ENCODE peak calls at places on chromosomes 7 and 10, in six cellular contexts. One of them, this sample, is unnamed.

GRCh38 chr10:101221479-101222246 is 7.6 kb downstream of the LBX1 start:
- DNase-seq in GM12878: no peak
- DNase-seq in fibroblast of lung: no peak
- DNase-seq in nephron progenitor cell: no peak
- DNase-seq in bronchial epithelial cell: peak
- DNase-seq in ovary: no peak
- DNase-seq in this sample: no peak

GRCh38 chr7:114085592-114086490 is 167.0 kb upstream of the PPP1R3A start:
- DNase-seq in nephron progenitor cell: peak
- DNase-seq in ovary: peak
- DNase-seq in fibroblast of lung: peak
- DNase-seq in bronchial epithelial cell: peak
- DNase-seq in GM12878: no peak
- DNase-seq in this sample: peak

GRCh38 chr7:116632349-116632748 is 39.6 kb upstream of the MET start:
- DNase-seq in nephron progenitor cell: no peak
- DNase-seq in bronchial epithelial cell: no peak
- DNase-seq in GM12878: no peak
- DNase-seq in ovary: no peak
- DNase-seq in fibroblast of lung: peak
- DNase-seq in this sample: no peak

GRCh38 chr10:78931333-78932083 is 137.3 kb upstream of the ZMIZ1 start:
- DNase-seq in ovary: peak
- DNase-seq in nephron progenitor cell: no peak
- DNase-seq in GM12878: no peak
- DNase-seq in bronchial epithelial cell: no peak
- DNase-seq in fibroblast of lung: peak
- DNase-seq in this sample: peak

GRCh38 chr7:129778770-129779601 is 167.5 kb downstream of the NRF1 start:
- DNase-seq in fibroblast of lung: no peak
- DNase-seq in GM12878: no peak
- DNase-seq in bronchial epithelial cell: no peak
- DNase-seq in ovary: no peak
- DNase-seq in nephron progenitor cell: peak
- DNase-seq in this sample: no peak

GRCh38 chr7:6392712-6393666 is 54.8 kb downstream of the DAGLB start:
- DNase-seq in fibroblast of lung: peak
- DNase-seq in GM12878: peak
- DNase-seq in ovary: peak
- DNase-seq in nephron progenitor cell: no peak
- DNase-seq in bronchial epithelial cell: peak
- DNase-seq in this sample: no peak

GRCh38 chr7:122887198-122887597 is 938 bp upstream of the CADPS2 start:
- DNase-seq in fibroblast of lung: peak
- DNase-seq in nephron progenitor cell: peak
- DNase-seq in ovary: peak
- DNase-seq in GM12878: no peak
- DNase-seq in bronchial epithelial cell: peak
- DNase-seq in this sample: no peak

GRCh38 chr10:132097609-132098377 is 32.0 kb downstream of the JAKMIP3 start:
- DNase-seq in fibroblast of lung: no peak
- DNase-seq in ovary: no peak
- DNase-seq in nephron progenitor cell: no peak
- DNase-seq in bronchial epithelial cell: no peak
- DNase-seq in GM12878: no peak
- DNase-seq in this sample: no peak

GRCh38 chr7:115844857-115845256 is 185.7 kb downstream of the TFEC start:
- DNase-seq in ovary: no peak
- DNase-seq in bronchial epithelial cell: peak
- DNase-seq in GM12878: no peak
- DNase-seq in fibroblast of lung: peak
- DNase-seq in nephron progenitor cell: no peak
- DNase-seq in this sample: no peak

GRCh38 chr7:93262535-93262934 is 30.4 kb downstream of the VPS50 start:
- DNase-seq in fibroblast of lung: no peak
- DNase-seq in nephron progenitor cell: no peak
- DNase-seq in ovary: no peak
- DNase-seq in GM12878: no peak
- DNase-seq in bronchial epithelial cell: no peak
- DNase-seq in this sample: no peak

GRCh38 chr7:141654551-141654950 is 47.4 kb downstream of the DENND11 start:
- DNase-seq in fibroblast of lung: peak
- DNase-seq in ovary: no peak
- DNase-seq in nephron progenitor cell: peak
- DNase-seq in bronchial epithelial cell: peak
- DNase-seq in GM12878: peak
- DNase-seq in this sample: no peak

GRCh38 chr7:19117870-19118608 is 603 bp upstream of the TWIST1 start:
- DNase-seq in nephron progenitor cell: peak
- DNase-seq in GM12878: no peak
- DNase-seq in bronchial epithelial cell: no peak
- DNase-seq in fibroblast of lung: no peak
- DNase-seq in ovary: no peak
- DNase-seq in this sample: no peak

GRCh38 chr7:363626-364025 is 73.7 kb downstream of the FOXL3 start:
- DNase-seq in ovary: no peak
- DNase-seq in bronchial epithelial cell: no peak
- DNase-seq in nephron progenitor cell: peak
- DNase-seq in fibroblast of lung: no peak
- DNase-seq in GM12878: no peak
- DNase-seq in this sample: no peak

GRCh38 chr10:12828736-12829135 is 172.8 kb downstream of the CCDC3 start:
- DNase-seq in bronchial epithelial cell: no peak
- DNase-seq in nephron progenitor cell: no peak
- DNase-seq in ovary: no peak
- DNase-seq in GM12878: no peak
- DNase-seq in fibroblast of lung: no peak
- DNase-seq in this sample: no peak

GRCh38 chr7:3416453-3416852 is 115.4 kb downstream of the SDK1 start:
- DNase-seq in fibroblast of lung: no peak
- DNase-seq in ovary: no peak
- DNase-seq in bronchial epithelial cell: no peak
- DNase-seq in GM12878: no peak
- DNase-seq in nephron progenitor cell: no peak
- DNase-seq in this sample: no peak

GRCh38 chr7:123096976-123097375 is 101.5 kb upstream of the TAS2R16 start:
- DNase-seq in ovary: no peak
- DNase-seq in bronchial epithelial cell: no peak
- DNase-seq in nephron progenitor cell: no peak
- DNase-seq in GM12878: no peak
- DNase-seq in fibroblast of lung: no peak
- DNase-seq in this sample: no peak

GRCh38 chr7:23373151-23374004 is 74.2 kb downstream of the MALSU1 start:
- DNase-seq in bronchial epithelial cell: peak
- DNase-seq in ovary: no peak
- DNase-seq in GM12878: peak
- DNase-seq in nephron progenitor cell: peak
- DNase-seq in fibroblast of lung: peak
- DNase-seq in this sample: no peak

GRCh38 chr10:110388682-110389052 is 83.9 kb upstream of the SMNDC1 start:
- DNase-seq in fibroblast of lung: no peak
- DNase-seq in ovary: no peak
- DNase-seq in bronchial epithelial cell: no peak
- DNase-seq in nephron progenitor cell: no peak
- DNase-seq in GM12878: no peak
- DNase-seq in this sample: no peak

GRCh38 chr10:76968483-76968882 is 669.1 kb downstream of the KCNMA1 start:
- DNase-seq in ovary: no peak
- DNase-seq in GM12878: no peak
- DNase-seq in nephron progenitor cell: no peak
- DNase-seq in fibroblast of lung: no peak
- DNase-seq in bronchial epithelial cell: no peak
- DNase-seq in this sample: no peak

GRCh38 chr10:129151281-129151680 is 315.8 kb upstream of the MGMT start:
- DNase-seq in ovary: no peak
- DNase-seq in GM12878: no peak
- DNase-seq in bronchial epithelial cell: no peak
- DNase-seq in nephron progenitor cell: no peak
- DNase-seq in fibroblast of lung: no peak
- DNase-seq in this sample: no peak

GRCh38 chr7:113561446-113561845 is 357.4 kb downstream of the PPP1R3A start:
- DNase-seq in GM12878: no peak
- DNase-seq in bronchial epithelial cell: peak
- DNase-seq in fibroblast of lung: peak
- DNase-seq in ovary: no peak
- DNase-seq in nephron progenitor cell: no peak
- DNase-seq in this sample: no peak

DNA sequence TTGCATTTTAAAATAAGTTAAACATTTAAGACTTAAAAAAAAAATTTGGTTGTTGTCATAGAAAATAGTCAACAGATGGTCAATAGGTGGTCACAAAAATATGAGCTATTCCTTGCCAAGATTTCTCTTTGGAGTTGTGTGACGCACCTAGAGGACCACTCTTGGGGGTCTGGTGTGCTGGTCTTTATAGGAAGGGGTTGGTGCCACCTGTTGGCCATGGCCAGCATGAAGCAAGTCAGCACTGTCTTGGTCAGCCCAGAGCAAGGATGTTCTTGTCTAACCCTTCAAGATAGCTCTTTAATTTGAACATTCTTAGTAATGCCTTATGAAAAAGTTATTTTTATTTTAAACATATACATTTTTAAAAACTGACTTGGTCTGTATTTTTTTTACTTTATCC is 267.9 kb upstream of the CNTNAP2 start:
- DNase-seq in GM12878: no peak
- DNase-seq in bronchial epithelial cell: no peak
- DNase-seq in ovary: no peak
- DNase-seq in fibroblast of lung: no peak
- DNase-seq in nephron progenitor cell: peak
- DNase-seq in this sample: no peak
- TF ChIP-seq CTCF in GM12878: no peak
- TF ChIP-seq CTCF in bronchial epithelial cell: no peak
- TF ChIP-seq CTCF in ovary: no peak
- TF ChIP-seq CTCF in fibroblast of lung: no peak
- TF ChIP-seq CTCF in nephron progenitor cell: peak
- TF ChIP-seq CTCF in this sample: peak

GRCh38 chr7:155762639-155763038 is 49.6 kb downstream of the SHH start:
- DNase-seq in bronchial epithelial cell: no peak
- DNase-seq in GM12878: no peak
- DNase-seq in ovary: no peak
- DNase-seq in fibroblast of lung: no peak
- DNase-seq in nephron progenitor cell: no peak
- DNase-seq in this sample: no peak

GRCh38 chr7:155763122-155763521 is 49.1 kb downstream of the SHH start:
- DNase-seq in ovary: no peak
- DNase-seq in GM12878: no peak
- DNase-seq in bronchial epithelial cell: no peak
- DNase-seq in nephron progenitor cell: no peak
- DNase-seq in fibroblast of lung: no peak
- DNase-seq in this sample: no peak

GRCh38 chr7:155761162-155761561 is 51.1 kb downstream of the SHH start:
- DNase-seq in nephron progenitor cell: no peak
- DNase-seq in GM12878: no peak
- DNase-seq in ovary: no peak
- DNase-seq in fibroblast of lung: no peak
- DNase-seq in bronchial epithelial cell: no peak
- DNase-seq in this sample: no peak

GRCh38 chr7:155758348-155758747 is 53.9 kb downstream of the SHH start:
- DNase-seq in fibroblast of lung: no peak
- DNase-seq in bronchial epithelial cell: no peak
- DNase-seq in nephron progenitor cell: no peak
- DNase-seq in GM12878: no peak
- DNase-seq in ovary: no peak
- DNase-seq in this sample: no peak

DNA sequence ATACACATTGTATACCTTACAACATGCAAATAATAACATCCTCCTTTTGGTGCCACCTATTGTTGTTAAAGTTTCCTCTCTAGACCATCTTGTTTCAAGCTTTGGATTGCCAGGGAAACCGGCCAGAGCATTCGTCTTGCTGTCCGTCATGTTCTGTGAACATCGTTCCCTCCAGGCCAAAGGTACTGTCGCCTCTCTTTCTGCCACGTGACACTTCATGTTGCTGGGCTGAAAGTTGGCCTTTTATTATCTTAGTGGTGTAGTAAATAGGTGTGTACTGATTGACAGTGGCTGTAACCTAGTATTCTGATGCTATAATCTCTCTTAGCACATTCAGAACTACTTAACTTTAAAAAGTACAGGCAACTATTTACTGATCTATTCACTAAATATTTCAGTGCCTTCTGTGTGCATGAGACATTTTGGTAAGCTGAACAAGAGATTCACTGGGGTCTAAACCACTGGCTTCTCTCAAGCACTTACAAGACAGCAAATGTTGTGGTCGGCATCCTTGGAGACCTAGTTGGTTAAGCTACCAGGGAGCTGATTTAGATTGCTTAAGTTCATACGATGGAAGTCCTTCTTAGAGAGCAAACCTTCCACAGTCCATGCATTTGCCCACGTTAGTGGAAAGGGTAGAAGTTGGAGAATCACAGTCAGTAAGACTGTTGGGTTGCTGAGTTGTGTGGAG is 52.4 kb downstream of the SHH start:
- DNase-seq in ovary: no peak
- DNase-seq in GM12878: no peak
- DNase-seq in bronchial epithelial cell: no peak
- DNase-seq in fibroblast of lung: no peak
- DNase-seq in nephron progenitor cell: no peak
- DNase-seq in this sample: no peak
- TF ChIP-seq CTCF in ovary: no peak
- TF ChIP-seq CTCF in GM12878: no peak
- TF ChIP-seq CTCF in bronchial epithelial cell: no peak
- TF ChIP-seq CTCF in fibroblast of lung: no peak
- TF ChIP-seq CTCF in nephron progenitor cell: no peak
- TF ChIP-seq CTCF in this sample: no peak

DNA sequence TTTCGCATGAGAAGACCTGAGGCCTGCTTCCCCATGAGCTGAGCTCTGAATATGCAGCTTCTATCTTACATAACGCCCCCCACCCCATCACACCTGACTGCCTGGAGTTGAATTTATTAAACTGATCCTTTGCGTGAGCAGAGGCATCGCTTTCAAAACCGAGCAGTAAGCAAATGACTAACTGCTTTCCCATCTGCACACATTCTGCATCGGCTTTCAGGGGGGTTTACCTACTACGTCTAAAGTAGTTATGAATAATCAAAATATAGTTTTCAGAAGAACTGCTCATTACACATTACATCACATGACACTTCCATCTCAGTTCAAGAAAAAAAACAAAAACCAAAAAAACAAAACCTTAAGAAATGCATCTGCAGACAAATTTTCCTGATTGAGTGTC is 54.7 kb upstream of the EGR2 start:
- DNase-seq in ovary: no peak
- DNase-seq in fibroblast of lung: no peak
- DNase-seq in GM12878: no peak
- DNase-seq in bronchial epithelial cell: no peak
- DNase-seq in nephron progenitor cell: no peak
- DNase-seq in this sample: no peak
- TF ChIP-seq CTCF in ovary: no peak
- TF ChIP-seq CTCF in fibroblast of lung: no peak
- TF ChIP-seq CTCF in GM12878: no peak
- TF ChIP-seq CTCF in bronchial epithelial cell: no peak
- TF ChIP-seq CTCF in nephron progenitor cell: no peak
- TF ChIP-seq CTCF in this sample: no peak

DNA sequence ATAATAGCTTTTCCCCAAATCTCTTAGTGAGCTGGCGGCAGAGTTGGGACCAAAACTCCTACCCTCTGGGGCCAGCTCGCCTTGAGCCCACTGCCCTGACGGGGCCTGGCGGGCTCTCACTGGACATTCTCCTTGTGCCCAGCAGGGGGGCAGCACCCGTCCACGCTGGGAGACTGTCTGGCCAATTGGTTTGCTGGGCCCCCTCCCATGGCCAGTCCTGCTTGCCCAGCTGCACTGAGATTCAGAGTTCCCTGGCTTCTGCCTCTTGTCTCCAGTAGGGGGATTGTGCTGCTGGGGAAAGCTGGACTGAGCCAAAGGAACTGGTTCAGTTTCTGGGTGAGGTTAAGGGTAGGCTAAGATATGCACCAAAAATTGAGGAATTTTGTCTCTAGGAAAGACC is 59.8 kb downstream of the RAMP3 start:
- DNase-seq in bronchial epithelial cell: peak
- DNase-seq in nephron progenitor cell: peak
- DNase-seq in fibroblast of lung: no peak
- DNase-seq in GM12878: no peak
- DNase-seq in ovary: no peak
- DNase-seq in this sample: peak
- TF ChIP-seq CTCF in bronchial epithelial cell: peak
- TF ChIP-seq CTCF in nephron progenitor cell: peak
- TF ChIP-seq CTCF in fibroblast of lung: peak
- TF ChIP-seq CTCF in GM12878: no peak
- TF ChIP-seq CTCF in ovary: no peak
- TF ChIP-seq CTCF in this sample: peak